ENCODE peak calls at places on chromosomes 7 and 10, in seven cellular contexts. S is tibial artery; J is BE2C; H is PC-9; B is CD8-positive, alpha-beta T cell; V is heart left ventricle; I is colonic mucosa. M is an unnamed sample. For H3K27me3, H3K9me3 and H3K4me1, the result is how much of the 10 kb centered on the place peaks cover.

GRCh38 chr7:102983602-102984001 is 70.8 kb downstream of the LRRC17 start:
- DNase-seq in S (no peak), J (no peak), H (no peak), B (no peak), V (no peak), I (no peak), M (peak)

GRCh38 chr7:5320802-5321396 is 38.2 kb downstream of the SLC29A4 start:
- DNase-seq in S (no peak), J (no peak), H (no peak), B (no peak), V (no peak), I (no peak), M (no peak)

GRCh38 chr10:89837173-89838001 is 136.0 kb downstream of the KIF20B start:
- DNase-seq in S (peak), J (no peak), H (peak), B (peak), V (peak), I (peak), M (no peak)

GRCh38 chr7:108165726-108166125 is 35.6 kb upstream of the LAMB4 start:
- DNase-seq in S (no peak), J (no peak), H (no peak), B (no peak), V (no peak), I (no peak), M (no peak)

GRCh38 chr10:77383861-77384553 is 253.6 kb downstream of the KCNMA1 start:
- DNase-seq in S (peak), J (peak), H (no peak), B (no peak), V (no peak), I (no peak), M (no peak)

GRCh38 chr10:13978844-13979227 is 351.9 kb downstream of the FRMD4A start:
- DNase-seq in S (no peak), J (no peak), H (no peak), B (no peak), V (no peak), I (no peak), M (no peak)

GRCh38 chr10:13158401-13158800 is 3.0 kb upstream of the MCM10 start:
- DNase-seq in S (no peak), J (peak), H (peak), B (peak), V (no peak), I (no peak), M (no peak)

GRCh38 chr7:103687981-103688380 is 242.0 kb upstream of the SLC26A5 start:
- DNase-seq in S (no peak), J (no peak), H (no peak), B (no peak), V (no peak), I (no peak), M (no peak)

GRCh38 chr7:112112822-112113255 is 93.4 kb downstream of the DOCK4 start:
- DNase-seq in S (peak), J (no peak), H (no peak), B (no peak), V (no peak), I (no peak), M (no peak)

GRCh38 chr10:47456794-47457527 is 27.0 kb downstream of the ANXA8 start:
- DNase-seq in S (no peak), J (no peak), H (no peak), B (peak), V (no peak), I (no peak), M (no peak)

GRCh38 chr10:115833119-115833518 is 439.9 kb downstream of the GFRA1 start:
- DNase-seq in S (no peak), J (no peak), H (no peak), B (no peak), V (no peak), I (no peak), M (no peak)

GRCh38 chr7:84228526-84228925 is 33.9 kb upstream of the SEMA3A start:
- DNase-seq in S (no peak), J (no peak), H (no peak), B (no peak), V (no peak), I (no peak), M (no peak)

GRCh38 chr7:1056006-1056784 is 11.8 kb downstream of the GPR146 start:
- DNase-seq in S (no peak), J (peak), H (peak), B (no peak), V (peak), I (no peak), M (no peak)

GRCh38 chr7:77351539-77352004 is 64.6 kb downstream of the GSAP start:
- DNase-seq in S (no peak), J (no peak), H (no peak), B (peak), V (no peak), I (no peak), M (no peak)

GRCh38 chr7:124688991-124689390 is 76.6 kb downstream of the GPR37 start:
- DNase-seq in S (no peak), J (no peak), H (no peak), B (no peak), V (no peak), I (no peak), M (no peak)

GRCh38 chr7:115731796-115732471 is 298.6 kb downstream of the TFEC start:
- DNase-seq in S (no peak), J (no peak), H (no peak), B (no peak), V (no peak), I (no peak), M (no peak)

GRCh38 chr10:23070819-23071218 is 24.6 kb upstream of the MSRB2 start:
- DNase-seq in S (no peak), J (no peak), H (no peak), B (no peak), V (no peak), I (no peak), M (no peak)

GRCh38 chr10:11742009-11742778 is at the start of gene ECHDC3:
- DNase-seq in S (peak), J (peak), H (peak), B (peak), V (peak), I (peak), M (peak)

GRCh38 chr7:45582868-45583277 is 8.7 kb downstream of the ADCY1 start:
- DNase-seq in S (no peak), J (no peak), H (no peak), B (no peak), V (peak), I (no peak), M (no peak)

GRCh38 chr10:110873951-110874350 is 2.2 kb downstream of the PDCD4 start:
- DNase-seq in S (no peak), J (no peak), H (no peak), B (no peak), V (no peak), I (no peak), M (no peak)

GRCh38 chr10:123585477-123586445 is 80.4 kb upstream of the GPR26 start:
- DNase-seq in S (no peak), J (no peak), H (no peak), B (no peak), V (no peak), I (no peak), M (no peak)

GRCh38 chr7:25752967-25753791 is 398.8 kb upstream of the NFE2L3 start:
- DNase-seq in S (peak), J (no peak), H (no peak), B (no peak), V (no peak), I (no peak), M (no peak)

GRCh38 chr7:117769085-117769484 is 104.2 kb downstream of the CTTNBP2 start:
- DNase-seq in S (no peak), J (no peak), H (no peak), B (no peak), V (no peak), I (no peak), M (no peak)

DNA sequence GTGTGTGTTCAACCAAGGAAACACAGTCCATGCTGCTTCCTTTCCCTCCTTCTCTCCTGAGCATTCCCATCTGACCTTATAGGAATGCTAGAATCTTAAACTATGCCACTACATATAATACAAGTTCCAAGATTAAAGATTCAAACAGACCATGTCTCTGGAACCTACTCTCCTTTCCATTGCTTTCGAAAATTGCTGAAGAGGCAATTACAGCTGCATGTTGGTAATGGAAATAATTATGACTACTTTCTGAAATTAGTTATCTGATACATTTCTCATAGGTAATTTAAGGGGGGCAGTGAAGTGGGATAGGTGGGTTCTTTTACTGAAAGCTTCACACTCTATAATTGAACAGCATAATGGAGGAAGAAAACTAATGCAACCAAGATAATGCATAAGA is 285.9 kb upstream of the YAE1 start:
- DNase-seq in S (no peak), J (no peak), H (no peak), B (no peak), V (no peak), I (no peak), M (no peak)
- H3K27me3 ChIP-seq in S (under half), J (under half), H (under half), B (under half), V (under half), I (under half), M (under half)

DNA sequence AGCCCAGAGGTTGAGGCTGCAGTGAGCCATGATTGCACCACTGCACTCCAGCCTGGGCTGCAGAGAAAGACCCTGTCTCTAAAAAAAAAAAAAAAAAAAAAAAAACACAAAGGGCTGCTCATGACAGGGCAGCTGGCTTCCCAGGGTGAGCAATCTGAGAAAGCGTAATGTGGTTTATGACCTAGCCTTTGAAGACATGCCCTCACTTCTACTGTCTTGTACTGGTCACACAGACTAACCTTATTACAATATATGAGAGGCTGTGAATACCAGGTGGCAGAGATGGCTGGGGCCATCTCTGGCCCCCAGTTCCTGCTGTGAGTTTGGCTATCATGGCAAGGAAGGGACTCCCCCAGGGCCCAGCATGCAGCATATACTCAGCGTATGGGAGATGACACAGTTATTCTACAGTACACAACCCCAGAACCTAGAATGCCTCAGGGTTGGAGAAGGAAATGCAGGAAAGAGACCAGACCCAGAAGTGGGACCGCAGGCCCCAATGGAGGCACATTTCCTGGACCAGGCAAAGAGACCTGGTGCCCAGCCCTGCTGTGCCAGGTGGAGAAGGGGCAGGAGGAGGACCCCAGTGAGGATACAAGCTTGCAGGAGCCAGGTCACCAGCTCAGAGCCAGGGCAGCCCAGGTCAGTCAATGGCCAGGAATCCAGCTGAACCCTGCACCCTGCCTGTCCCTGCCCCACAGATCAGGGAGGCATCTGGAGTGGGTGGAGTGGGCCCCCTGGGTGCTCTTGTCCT is 26.3 kb downstream of the NPTX2 start:
- DNase-seq in S (no peak), J (no peak), H (no peak), B (no peak), V (no peak), I (no peak), M (no peak)
- H3K9me3 ChIP-seq in S (under half), J (under half), H (under half), B (under half), V (under half), I (under half), M (under half)

GRCh38 chr7:4078580-4078979 is 603.5 kb upstream of the FOXK1 start:
- DNase-seq in S (no peak), J (no peak), H (no peak), B (peak), V (no peak), I (no peak), M (no peak)

GRCh38 chr7:4080013-4080412 is 602.1 kb upstream of the FOXK1 start:
- DNase-seq in S (no peak), J (no peak), H (no peak), B (peak), V (no peak), I (no peak), M (no peak)

GRCh38 chr7:4079366-4079765 is 602.7 kb upstream of the FOXK1 start:
- DNase-seq in S (no peak), J (no peak), H (no peak), B (peak), V (no peak), I (no peak), M (no peak)

GRCh38 chr7:4083513-4083912 is 598.6 kb upstream of the FOXK1 start:
- DNase-seq in S (no peak), J (no peak), H (no peak), B (no peak), V (no peak), I (no peak), M (no peak)

GRCh38 chr7:4080954-4081353 is 601.1 kb upstream of the FOXK1 start:
- DNase-seq in S (no peak), J (no peak), H (no peak), B (peak), V (no peak), I (no peak), M (no peak)
- H3K4me1 ChIP-seq in S (under half), J (under half), H (under half), B (under half), V (under half), I (under half), M (under half)

GRCh38 chr10:132181691-132182425 is 4.9 kb upstream of the DPYSL4 start:
- DNase-seq in S (no peak), J (no peak), H (no peak), B (no peak), V (peak), I (no peak), M (no peak)

GRCh38 chr10:132184816-132185593 is 1.7 kb upstream of the DPYSL4 start:
- DNase-seq in S (no peak), J (no peak), H (no peak), B (no peak), V (peak), I (no peak), M (no peak)

GRCh38 chr10:132180736-132181135 is 6.0 kb upstream of the DPYSL4 start:
- DNase-seq in S (no peak), J (no peak), H (no peak), B (no peak), V (no peak), I (no peak), M (no peak)

GRCh38 chr10:132182591-132182990 is 4.2 kb upstream of the DPYSL4 start:
- DNase-seq in S (no peak), J (no peak), H (no peak), B (no peak), V (peak), I (no peak), M (no peak)

DNA sequence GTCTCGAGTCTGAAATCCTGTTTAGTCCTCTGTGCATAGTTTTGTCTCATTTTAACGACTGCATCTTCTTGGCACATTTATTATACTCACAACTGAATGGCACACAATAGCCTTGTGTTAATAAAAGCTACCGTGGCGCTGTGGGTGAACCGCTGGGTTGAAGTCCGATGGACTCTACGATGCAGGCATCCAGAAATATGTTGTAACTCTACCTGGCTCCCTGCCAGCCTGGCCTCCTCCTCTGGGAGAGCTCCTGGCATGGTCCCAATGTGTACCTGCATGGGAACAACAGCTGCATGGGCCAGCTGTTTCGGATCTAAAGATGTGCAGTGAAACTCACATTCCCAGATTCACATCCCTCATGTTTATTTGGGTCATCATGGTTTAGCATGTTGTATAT is 3.7 kb upstream of the DPYSL4 start:
- DNase-seq in S (no peak), J (peak), H (no peak), B (no peak), V (peak), I (no peak), M (no peak)
- H3K27me3 ChIP-seq in S (half or more), J (under half), H (under half), B (under half), V (under half), I (under half), M (under half)

GRCh38 chr7:36939816-36940215 is 215.5 kb upstream of the AOAH start:
- DNase-seq in S (no peak), J (no peak), H (no peak), B (no peak), V (no peak), I (no peak), M (no peak)

GRCh38 chr7:36942558-36943354 is 218.5 kb upstream of the AOAH start:
- DNase-seq in S (no peak), J (no peak), H (no peak), B (no peak), V (no peak), I (no peak), M (no peak)

GRCh38 chr7:36943591-36944430 is 219.5 kb upstream of the AOAH start:
- DNase-seq in S (no peak), J (no peak), H (no peak), B (no peak), V (no peak), I (no peak), M (no peak)

GRCh38 chr7:36942062-36942461 is 217.8 kb upstream of the AOAH start:
- DNase-seq in S (no peak), J (no peak), H (no peak), B (no peak), V (no peak), I (no peak), M (no peak)

GRCh38 chr7:36941359-36941758 is 217.1 kb upstream of the AOAH start:
- DNase-seq in S (no peak), J (no peak), H (no peak), B (no peak), V (no peak), I (no peak), M (peak)
- H3K9me3 ChIP-seq in S (under half), J (under half), H (under half), B (half or more), V (half or more), I (under half), M (under half)

DNA sequence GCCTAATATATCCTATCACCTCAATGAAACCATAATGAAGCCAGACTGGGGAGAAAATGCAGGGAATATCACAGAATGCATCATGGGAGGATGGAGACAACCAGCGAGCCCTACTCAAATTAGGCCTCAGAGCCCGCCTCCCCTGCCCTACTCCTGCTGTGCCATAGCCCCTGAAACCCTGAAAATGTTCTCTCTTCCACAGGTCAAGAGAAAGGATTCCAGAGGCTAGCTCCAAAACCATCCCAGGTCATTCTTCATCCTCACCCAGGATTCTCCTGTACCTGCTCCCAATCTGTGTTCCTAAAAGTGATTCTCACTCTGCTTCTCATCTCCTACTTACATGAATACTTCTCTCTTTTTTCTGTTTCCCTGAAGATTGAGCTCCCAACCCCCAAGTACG is 31.5 kb downstream of the PRSS2 start:
- DNase-seq in S (no peak), J (no peak), H (no peak), B (no peak), V (no peak), I (no peak), M (no peak)
- H3K4me1 ChIP-seq in S (under half), J (under half), H (under half), B (half or more), V (under half), I (under half), M (under half)

GRCh38 chr7:151408498-151408838 is 1.4 kb downstream of the WDR86 start:
- DNase-seq in S (no peak), J (no peak), H (no peak), B (no peak), V (no peak), I (no peak), M (no peak)

GRCh38 chr7:151406886-151407583 is 2.8 kb downstream of the WDR86 start:
- DNase-seq in S (no peak), J (no peak), H (no peak), B (no peak), V (no peak), I (no peak), M (no peak)

GRCh38 chr7:151409555-151410404 is at the start of gene WDR86:
- DNase-seq in S (no peak), J (no peak), H (no peak), B (no peak), V (no peak), I (no peak), M (no peak)

GRCh38 chr7:151410405-151411390 is 860 bp upstream of the WDR86 start:
- DNase-seq in S (no peak), J (peak), H (no peak), B (no peak), V (no peak), I (no peak), M (peak)

GRCh38 chr7:151408839-151409554 is 841 bp downstream of the WDR86 start:
- DNase-seq in S (no peak), J (no peak), H (peak), B (peak), V (peak), I (no peak), M (no peak)
- H3K27me3 ChIP-seq in S (half or more), J (under half), H (under half), B (under half), V (under half), I (under half), M (under half)

GRCh38 chr7:157901166-157901565 is 564.4 kb downstream of the DNAJB6 start:
- DNase-seq in S (no peak), J (no peak), H (no peak), B (no peak), V (no peak), I (no peak), M (no peak)
- H3K9me3 ChIP-seq in S (under half), J (under half), H (under half), B (under half), V (under half), I (under half), M (under half)

M was measured in Caco-2.